ENCODE peak calls at places on chromosomes 16 and 17, in six cellular contexts. J is cardiac muscle cell, X is transverse colon, W is right cardiac atrium, S is fibroblast of lung, K is upper lobe of right lung. E is an unnamed sample. For H3K9me3, the result is how much of the 10 kb centered on the place peaks cover.

GRCh38 chr17:81952792-81953228 is 5.8 kb upstream of the MYADML2 start:
- DNase-seq in S (no peak), K (no peak), W (peak), X (no peak), J (no peak), E (no peak)

GRCh38 chr16:11155284-11155806 is 100.7 kb downstream of the SOCS1 start:
- DNase-seq in J (peak), X (no peak), S (peak), W (no peak), K (no peak), E (no peak)

GRCh38 chr17:9021158-9021984 is at the start of gene NTN1:
- DNase-seq in W (peak), S (peak), X (peak), K (peak), J (peak), E (peak)

GRCh38 chr17:38617074-38617860 is 11.5 kb upstream of the SRCIN1 start:
- DNase-seq in J (no peak), W (no peak), S (no peak), X (no peak), K (no peak), E (no peak)

GRCh38 chr16:70257391-70257790 is 5.7 kb upstream of the EXOSC6 start:
- DNase-seq in K (no peak), J (peak), S (no peak), W (no peak), X (no peak), E (no peak)

GRCh38 chr16:65318138-65318537 is 196.3 kb upstream of the CDH11 start:
- DNase-seq in X (no peak), W (no peak), J (no peak), K (no peak), S (no peak), E (no peak)

GRCh38 chr16:8867483-8868271 is 1.1 kb downstream of the CARHSP1 start:
- DNase-seq in K (no peak), J (no peak), X (peak), W (peak), S (no peak), E (peak)

GRCh38 chr16:11152205-11152604 is 103.8 kb downstream of the SOCS1 start:
- DNase-seq in J (no peak), S (no peak), X (no peak), W (no peak), K (no peak), E (no peak)

GRCh38 chr17:61285483-61286320 is 113.9 kb upstream of the TBX2 start:
- DNase-seq in W (no peak), J (peak), K (no peak), S (peak), X (no peak), E (no peak)

GRCh38 chr17:4934173-4934979 is 2.3 kb downstream of the GP1BA start:
- DNase-seq in S (peak), W (peak), J (peak), K (peak), X (peak), E (no peak)

GRCh38 chr17:68343976-68344375 is 52.7 kb downstream of the ARSG start:
- DNase-seq in K (no peak), W (no peak), S (no peak), J (no peak), X (no peak), E (no peak)

GRCh38 chr16:24685539-24686432 is 43.7 kb upstream of the TNRC6A start:
- DNase-seq in X (peak), S (peak), K (no peak), W (peak), J (peak), E (peak)

GRCh38 chr16:58713742-58714141 is 20.4 kb downstream of the GOT2 start:
- DNase-seq in J (no peak), S (no peak), X (no peak), K (no peak), W (no peak), E (no peak)

GRCh38 chr17:66829883-66830282 is 5.0 kb upstream of the CACNG5 start:
- DNase-seq in K (no peak), J (no peak), S (peak), X (no peak), W (no peak), E (no peak)

GRCh38 chr16:75801307-75801706 is 75.0 kb upstream of the CPHXL start:
- DNase-seq in K (no peak), S (peak), W (no peak), J (no peak), X (no peak), E (no peak)

GRCh38 chr17:36971508-36971907 is 22.8 kb downstream of the AATF start:
- DNase-seq in W (no peak), J (no peak), S (no peak), K (no peak), X (no peak), E (no peak)

GRCh38 chr17:66964930-66965800 is 658 bp downstream of the CACNG4 start:
- DNase-seq in K (no peak), W (no peak), J (peak), X (no peak), S (no peak), E (peak)

GRCh38 chr16:59909262-59909661 is 1175.1 kb upstream of the GOT2 start:
- DNase-seq in W (no peak), S (no peak), J (no peak), K (no peak), X (no peak), E (no peak)

GRCh38 chr17:34981538-34982241 is 1.4 kb downstream of the LIG3 start:
- DNase-seq in J (peak), S (peak), X (no peak), W (no peak), K (no peak), E (no peak)

GRCh38 chr17:57518587-57519118 is 226.4 kb downstream of the CCDC182 start:
- DNase-seq in S (peak), J (no peak), W (peak), K (no peak), X (no peak), E (no peak)

GRCh38 chr17:45146616-45147101 is 1.6 kb upstream of the HEXIM1 start:
- DNase-seq in J (peak), S (peak), K (no peak), X (peak), W (no peak), E (peak)

GRCh38 chr16:77431131-77431670 is 3.6 kb downstream of the ADAMTS18 start:
- DNase-seq in X (no peak), S (no peak), W (no peak), J (peak), K (no peak), E (no peak)

GRCh38 chr17:80781851-80782277 is 209.8 kb upstream of the CHMP6 start:
- DNase-seq in S (no peak), W (peak), X (no peak), K (no peak), J (no peak), E (no peak)

GRCh38 chr16:9055661-9056060 is 35.8 kb upstream of the HAPSTR1 start:
- DNase-seq in S (no peak), J (no peak), W (no peak), K (no peak), X (no peak), E (no peak)

DNA sequence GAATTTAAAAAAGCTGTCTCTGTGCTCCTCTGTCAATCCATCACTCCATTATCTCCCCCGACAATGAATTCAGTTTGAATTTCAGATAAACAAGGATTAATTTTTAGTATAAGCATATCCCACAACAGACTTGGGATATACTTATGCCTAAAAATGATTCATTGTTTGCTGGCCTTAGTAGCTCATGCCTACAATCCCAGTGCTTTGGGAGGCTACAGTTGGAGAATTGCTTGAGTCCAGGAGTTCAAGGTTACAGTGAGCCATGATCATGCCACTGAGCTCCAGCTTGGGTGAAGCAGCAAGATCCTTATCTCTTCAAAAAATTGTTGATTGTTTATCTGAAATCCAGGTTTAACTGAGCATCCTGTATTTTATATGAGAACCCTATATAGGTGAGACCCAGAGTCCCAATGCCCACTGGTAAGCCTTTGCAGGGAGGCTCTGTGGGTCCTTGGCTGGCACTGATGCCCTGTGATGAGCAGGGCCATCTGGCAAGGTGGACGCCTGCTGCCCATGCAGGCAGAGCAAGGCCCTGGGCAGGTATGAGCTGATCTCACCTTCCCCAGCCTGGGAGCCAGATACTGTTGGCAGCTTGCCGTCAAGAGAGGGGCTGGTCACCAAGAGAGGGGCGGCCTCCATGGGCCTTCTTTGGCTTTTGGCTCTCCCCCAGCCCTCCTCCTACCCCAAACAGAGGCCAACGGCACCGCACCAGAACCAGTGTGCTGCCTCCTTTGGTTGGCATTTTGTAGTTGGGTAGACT is 158.7 kb downstream of the SEC14L1 start:
- DNase-seq in S (no peak), W (no peak), J (no peak), K (no peak), X (no peak), E (no peak)
- H3K9me3 ChIP-seq in S (under half), W (under half), J (under half), K (under half), X (under half), E (under half)

GRCh38 chr17:16491131-16491702 is 776 bp downstream of the LRRC75A start:
- DNase-seq in W (peak), K (peak), S (no peak), X (peak), J (no peak), E (peak)

GRCh38 chr17:16492613-16493290 is 759 bp upstream of the LRRC75A start:
- DNase-seq in S (no peak), X (no peak), K (no peak), J (no peak), W (no peak), E (no peak)

GRCh38 chr17:16495561-16495960 is 3.6 kb upstream of the LRRC75A start:
- DNase-seq in J (no peak), K (no peak), X (peak), S (no peak), W (no peak), E (no peak)

GRCh38 chr17:16491703-16492612 is at the start of gene LRRC75A:
- DNase-seq in S (peak), W (peak), K (peak), J (peak), X (peak), E (peak)

GRCh38 chr17:16493470-16494048 is 1.6 kb upstream of the LRRC75A start:
- DNase-seq in W (no peak), S (no peak), J (no peak), X (no peak), K (no peak), E (no peak)
- H3K27ac ChIP-seq in W (no peak), S (no peak), J (no peak), X (no peak), K (no peak), E (no peak)

DNA sequence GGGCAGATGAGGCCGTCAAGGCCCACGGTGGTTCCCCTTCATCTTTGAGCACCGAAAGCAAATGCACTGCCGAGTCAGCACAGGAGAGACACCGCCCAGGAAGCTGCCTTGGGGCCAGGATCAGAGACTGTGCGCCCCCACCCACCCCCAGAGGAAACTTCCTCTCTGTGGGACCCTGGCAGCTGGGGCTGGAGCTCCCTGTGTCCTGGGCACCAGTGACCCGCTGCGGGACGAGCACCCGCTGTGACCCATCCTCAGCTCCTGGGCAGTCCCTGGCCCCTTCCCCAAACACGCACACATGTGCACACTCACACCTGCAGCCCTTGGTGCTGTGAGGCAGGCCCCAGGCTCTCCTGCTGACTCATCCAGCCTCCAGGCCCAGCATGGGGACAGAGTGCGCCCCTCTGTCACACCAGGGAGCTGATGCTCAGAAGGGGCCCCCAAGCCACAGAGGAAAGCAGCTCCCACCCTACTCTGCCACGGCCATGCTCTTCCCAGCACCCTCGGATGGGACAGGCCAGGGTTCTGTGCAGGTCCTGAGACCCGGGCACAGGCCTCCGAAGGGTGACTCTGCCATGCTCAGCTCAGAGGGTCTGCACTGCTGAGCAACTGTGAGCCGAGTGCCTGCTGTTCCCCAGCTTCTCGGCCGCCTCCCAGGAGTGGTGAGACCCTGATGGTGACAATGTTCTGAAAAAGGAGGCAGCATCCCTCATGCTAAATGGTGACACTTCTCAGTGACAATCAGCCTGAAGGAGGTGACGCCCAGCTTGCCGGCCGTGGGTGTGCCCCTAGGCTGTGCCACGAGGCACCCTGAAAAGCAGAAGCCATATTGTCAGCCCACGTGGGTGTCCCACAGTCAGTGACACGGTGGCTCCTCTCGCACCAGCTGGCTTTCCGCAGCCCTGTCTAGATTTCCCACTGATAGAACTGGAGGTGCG is 3.6 kb downstream of the PIEZO1 start:
- DNase-seq in J (no peak), W (peak), S (no peak), K (peak), X (peak), E (no peak)
- H3K4me3 ChIP-seq in J (no peak), W (no peak), S (no peak), K (peak), X (no peak), E (no peak)

GRCh38 chr17:50421308-50422031 is 4.5 kb upstream of the ACSF2 start:
- DNase-seq in K (no peak), W (no peak), S (peak), X (no peak), J (peak), E (no peak)
- H3K9me3 ChIP-seq in K (under half), W (under half), S (under half), X (under half), J (under half), E (under half)

DNA sequence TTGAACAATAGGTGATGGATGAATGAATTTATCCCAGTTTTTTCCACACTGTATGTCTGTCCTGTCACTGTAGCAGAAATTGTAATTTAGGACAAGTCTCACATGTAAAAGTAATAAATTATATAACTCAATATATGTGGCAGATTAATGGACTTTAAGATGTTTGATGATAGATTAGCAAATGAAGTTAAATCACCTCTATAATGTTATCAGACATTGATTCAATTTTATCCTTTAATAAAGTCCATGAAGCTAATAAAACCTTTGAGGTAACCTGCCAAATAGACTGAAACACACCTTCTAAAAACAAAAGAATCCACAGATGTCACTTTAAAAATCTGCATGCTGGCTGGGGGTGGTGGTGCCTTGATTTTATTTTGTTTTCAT is 83.3 kb upstream of the CORO6 start:
- DNase-seq in K (no peak), S (no peak), X (no peak), W (no peak), J (no peak), E (no peak)
- H3K27ac ChIP-seq in K (peak), S (no peak), X (peak), W (peak), J (peak), E (no peak)

GRCh38 chr17:29379084-29379811 is 10.9 kb upstream of the TAOK1 start:
- DNase-seq in W (no peak), K (no peak), S (peak), J (peak), X (peak), E (no peak)
- H3K4me3 ChIP-seq in W (no peak), K (no peak), S (no peak), J (no peak), X (no peak), E (no peak)

GRCh38 chr16:19238386-19238785 is 47.1 kb upstream of the CLEC19A start:
- DNase-seq in X (no peak), S (no peak), W (no peak), K (no peak), J (no peak), E (no peak)

GRCh38 chr16:19235886-19236285 is 49.6 kb upstream of the CLEC19A start:
- DNase-seq in J (no peak), S (no peak), X (no peak), W (no peak), K (no peak), E (no peak)

GRCh38 chr16:19239756-19240155 is 45.8 kb upstream of the CLEC19A start:
- DNase-seq in J (no peak), W (no peak), S (no peak), X (no peak), K (no peak), E (no peak)

GRCh38 chr16:19235478-19235877 is 50.1 kb upstream of the CLEC19A start:
- DNase-seq in S (no peak), J (no peak), W (no peak), K (no peak), X (no peak), E (no peak)

GRCh38 chr16:19236561-19236960 is 49.0 kb upstream of the CLEC19A start:
- DNase-seq in K (no peak), J (no peak), X (peak), S (no peak), W (no peak), E (no peak)
- H3K9me3 ChIP-seq in K (under half), J (under half), X (under half), S (under half), W (under half), E (under half)

GRCh38 chr16:49630783-49631182 is 225.1 kb downstream of the ZNF423 start:
- DNase-seq in S (no peak), X (no peak), W (no peak), J (no peak), K (no peak), E (no peak)
- H3K27ac ChIP-seq in S (no peak), X (no peak), W (no peak), J (no peak), K (no peak), E (no peak)

E was measured in ovary.